ENCODE peak calls at places on chromosomes 3 and 15, in four cellular contexts. R is tibial artery; O is activated CD8-positive, alpha-beta memory T cell treated with anti-CD3 and anti-CD28 coated beads, Interleukin-2, amount 50 U/mL, for 48 hours; K is SW480. G is an unnamed sample.

GRCh38 chr3:47019201-47019600 is 39.7 kb downstream of the NBEAL2 start:
- DNase-seq in R (no peak), O (no peak), K (no peak), G (no peak)

GRCh38 chr3:152193673-152194267 is 75.0 kb upstream of the MBNL1 start:
- DNase-seq in R (no peak), O (no peak), K (no peak), G (no peak)

GRCh38 chr3:23647706-23648258 is 158.0 kb upstream of the UBE2E1 start:
- DNase-seq in R (no peak), O (no peak), K (no peak), G (no peak)

GRCh38 chr15:51825701-51826100 is 3.8 kb upstream of the TMOD3 start:
- DNase-seq in R (no peak), O (no peak), K (no peak), G (no peak)

GRCh38 chr15:34808016-34808415 is 12.7 kb upstream of the ACTC1 start:
- DNase-seq in R (no peak), O (no peak), K (no peak), G (no peak)

GRCh38 chr3:143707848-143708247 is 140.4 kb downstream of the SLC9A9 start:
- DNase-seq in R (no peak), O (no peak), K (no peak), G (no peak)

GRCh38 chr3:115932807-115933206 is 309.5 kb downstream of the GAP43 start:
- DNase-seq in R (no peak), O (no peak), K (no peak), G (no peak)

GRCh38 chr3:132006605-132007204 is 28.1 kb downstream of the CPNE4 start:
- DNase-seq in R (no peak), O (no peak), K (peak; percentile 34), G (no peak)

GRCh38 chr3:22245122-22245521 is 494.1 kb upstream of the ZNF385D start:
- DNase-seq in R (no peak), O (no peak), K (no peak), G (no peak)

GRCh38 chr15:56734013-56734625 is 810 bp upstream of the ZNF280D start:
- DNase-seq in R (no peak), O (no peak), K (no peak), G (no peak)

GRCh38 chr3:85360742-85361387 is 402.1 kb downstream of the CADM2 start:
- DNase-seq in R (no peak), O (no peak), K (peak; percentile 61), G (no peak)

GRCh38 chr3:64501298-64501906 is 186.4 kb downstream of the ADAMTS9 start:
- DNase-seq in R (no peak), O (no peak), K (no peak), G (no peak)

GRCh38 chr3:182364323-182364722 is 429.0 kb upstream of the ATP11B start:
- DNase-seq in R (no peak), O (no peak), K (no peak), G (no peak)

GRCh38 chr3:178705925-178706324 is 169.7 kb downstream of the KCNMB2 start:
- DNase-seq in R (no peak), O (no peak), K (no peak), G (no peak)

G was measured in cardiac septum.